ENCODE peak calls at places on chromosomes 11 and 22, in four cellular contexts. Y is activated naive CD4-positive, alpha-beta T cell treated with anti-CD3 and anti-CD28 coated beads, Interleukin-2, amount 50 U/mL, for 16 hours; T is cardiac muscle cell; X is D721Med. Z is an unnamed sample.
A peak's percentile ranks its signal among the peaks of the same experiment; 100 is the strongest.

GRCh38 chr11:11731311-11732083 is 109.7 kb upstream of the GALNT18 start:
- DNase-seq in Y (no peak), T (no peak), X (no peak), Z (peak; percentile 85)

GRCh38 chr22:37701121-37701786 is 4.4 kb downstream of the TRIOBP start:
- DNase-seq in Y (no peak), T (no peak), X (no peak), Z (no peak)

GRCh38 chr11:107999759-108000455 is 8.8 kb upstream of the CUL5 start:
- DNase-seq in Y (peak; percentile 29), T (peak; percentile 84), X (no peak), Z (peak; percentile 61)

GRCh38 chr11:30445056-30445455 is 122.2 kb downstream of the ARL14EP start:
- DNase-seq in Y (no peak), T (peak; percentile 49), X (no peak), Z (no peak)

GRCh38 chr11:96330511-96330859 is 12.5 kb downstream of the MAML2 start:
- DNase-seq in Y (no peak), T (no peak), X (no peak), Z (no peak)

GRCh38 chr11:69397732-69398131 is 83.7 kb upstream of the LINC01488 start:
- DNase-seq in Y (no peak), T (no peak), X (no peak), Z (no peak)

GRCh38 chr11:113177596-113178115 is 136.7 kb upstream of the TTC12 start:
- DNase-seq in Y (no peak), T (no peak), X (no peak), Z (no peak)

GRCh38 chr11:119047205-119047604 is 9.8 kb downstream of the HYOU1 start:
- DNase-seq in Y (no peak), T (no peak), X (no peak), Z (no peak)

GRCh38 chr11:125358254-125358840 is 137.7 kb downstream of the FEZ1 start:
- DNase-seq in Y (no peak), T (no peak), X (no peak), Z (no peak)

GRCh38 chr11:122655527-122656072 is at the start of gene UBASH3B:
- DNase-seq in Y (peak; percentile 70), T (peak; percentile 84), X (peak; percentile 25), Z (peak; percentile 90)